ENCODE peak calls at places on chromosomes 2 and 18, in seven cellular contexts. P is AG04450; V is naive thymus-derived CD4-positive, alpha-beta T cell; D is cardiac muscle cell; E is brain microvascular endothelial cell; A is HFFc6; N is NCI-H2171. U is an unnamed sample.

GRCh38 chr2:221254281-221254680 is 317.8 kb downstream of the EPHA4 start:
- DNase-seq in P (no peak), V (no peak), D (no peak), E (no peak), A (no peak), N (peak), U (no peak)

GRCh38 chr2:186590538-186591441 is 934 bp downstream of the ITGAV start:
- DNase-seq in P (no peak), V (peak), D (peak), E (peak), A (peak), N (no peak), U (no peak)

GRCh38 chr2:182144039-182144779 is 158.6 kb downstream of the PPP1R1C start:
- DNase-seq in P (no peak), V (no peak), D (no peak), E (no peak), A (no peak), N (no peak), U (no peak)

GRCh38 chr2:74894261-74895030 is 60.5 kb downstream of the HK2 start:
- DNase-seq in P (no peak), V (no peak), D (peak), E (peak), A (peak), N (no peak), U (no peak)

GRCh38 chr2:221533299-221533698 is 38.8 kb downstream of the EPHA4 start:
- DNase-seq in P (no peak), V (no peak), D (no peak), E (no peak), A (no peak), N (no peak), U (no peak)

GRCh38 chr18:52340466-52341378 is 725 bp downstream of the DCC start:
- DNase-seq in P (no peak), V (no peak), D (no peak), E (no peak), A (no peak), N (no peak), U (no peak)

GRCh38 chr2:164794432-164795231 is 47.0 kb downstream of the COBLL1 start:
- DNase-seq in P (no peak), V (no peak), D (no peak), E (no peak), A (no peak), N (no peak), U (no peak)

GRCh38 chr2:179263460-179264237 is 983 bp downstream of the SESTD1 start:
- DNase-seq in P (no peak), V (no peak), D (peak), E (peak), A (peak), N (peak), U (no peak)

GRCh38 chr2:105081006-105081701 is 43.3 kb downstream of the MRPS9 start:
- DNase-seq in P (no peak), V (no peak), D (peak), E (peak), A (no peak), N (peak), U (no peak)

GRCh38 chr18:63031439-63031838 is 288.1 kb downstream of the BCL2 start:
- DNase-seq in P (no peak), V (no peak), D (no peak), E (no peak), A (no peak), N (peak), U (no peak)